ENCODE peak calls at places on chromosome 9, in five cellular contexts. One of them, this sample, is unnamed.

GRCh38 chr9:137021979-137022619 is 5.9 kb downstream of the ABCA2 start:
- DNase-seq in stomach: peak
- DNase-seq in hepatocyte: peak
- DNase-seq in psoas muscle: peak
- DNase-seq in heart left ventricle: no peak
- DNase-seq in this sample: peak

GRCh38 chr9:129487658-129488483 is 133.0 kb downstream of the C9orf50 start:
- DNase-seq in hepatocyte: peak
- DNase-seq in psoas muscle: peak
- DNase-seq in heart left ventricle: peak
- DNase-seq in stomach: peak
- DNase-seq in this sample: peak

GRCh38 chr9:130331573-130331972 is 66.0 kb downstream of the HMCN2 start:
- DNase-seq in psoas muscle: peak
- DNase-seq in heart left ventricle: peak
- DNase-seq in stomach: peak
- DNase-seq in hepatocyte: peak
- DNase-seq in this sample: peak

GRCh38 chr9:34403554-34404380 is 27.1 kb upstream of the MYORG start:
- DNase-seq in stomach: peak
- DNase-seq in heart left ventricle: no peak
- DNase-seq in psoas muscle: peak
- DNase-seq in hepatocyte: peak
- DNase-seq in this sample: peak

GRCh38 chr9:131323629-131324028 is 34.1 kb downstream of the PLPP7 start:
- DNase-seq in heart left ventricle: peak
- DNase-seq in psoas muscle: peak
- DNase-seq in stomach: no peak
- DNase-seq in hepatocyte: no peak
- DNase-seq in this sample: no peak

GRCh38 chr9:109510506-109510905 is 12.4 kb upstream of the PTPN3 start:
- DNase-seq in hepatocyte: no peak
- DNase-seq in stomach: no peak
- DNase-seq in psoas muscle: no peak
- DNase-seq in heart left ventricle: no peak
- DNase-seq in this sample: no peak

GRCh38 chr9:108322326-108323098 is 533.3 kb downstream of the ACTL7B start:
- DNase-seq in heart left ventricle: no peak
- DNase-seq in hepatocyte: no peak
- DNase-seq in psoas muscle: no peak
- DNase-seq in stomach: no peak
- DNase-seq in this sample: no peak

GRCh38 chr9:5459289-5459829 is 9.0 kb downstream of the CD274 start:
- DNase-seq in stomach: peak
- DNase-seq in heart left ventricle: no peak
- DNase-seq in hepatocyte: no peak
- DNase-seq in psoas muscle: no peak
- DNase-seq in this sample: no peak

GRCh38 chr9:129166962-129167557 is 11.0 kb downstream of the IER5L start:
- DNase-seq in psoas muscle: peak
- DNase-seq in stomach: peak
- DNase-seq in heart left ventricle: peak
- DNase-seq in hepatocyte: peak
- DNase-seq in this sample: no peak

GRCh38 chr9:95763006-95763405 is 112.5 kb upstream of the ERCC6L2 start:
- DNase-seq in stomach: no peak
- DNase-seq in hepatocyte: no peak
- DNase-seq in psoas muscle: no peak
- DNase-seq in heart left ventricle: no peak
- DNase-seq in this sample: no peak

GRCh38 chr9:95764920-95765319 is 110.6 kb upstream of the ERCC6L2 start:
- DNase-seq in stomach: no peak
- DNase-seq in hepatocyte: no peak
- DNase-seq in psoas muscle: no peak
- DNase-seq in heart left ventricle: no peak
- DNase-seq in this sample: peak

GRCh38 chr9:95762322-95762721 is 113.2 kb upstream of the ERCC6L2 start:
- DNase-seq in psoas muscle: no peak
- DNase-seq in hepatocyte: no peak
- DNase-seq in stomach: no peak
- DNase-seq in heart left ventricle: no peak
- DNase-seq in this sample: no peak

GRCh38 chr9:95763983-95764382 is 111.5 kb upstream of the ERCC6L2 start:
- DNase-seq in stomach: no peak
- DNase-seq in psoas muscle: no peak
- DNase-seq in hepatocyte: no peak
- DNase-seq in heart left ventricle: no peak
- DNase-seq in this sample: peak

GRCh38 chr9:95764490-95764889 is 111.0 kb upstream of the ERCC6L2 start:
- DNase-seq in hepatocyte: peak
- DNase-seq in psoas muscle: no peak
- DNase-seq in heart left ventricle: no peak
- DNase-seq in stomach: no peak
- DNase-seq in this sample: peak
- H3K27ac ChIP-seq in hepatocyte: peak
- H3K27ac ChIP-seq in psoas muscle: no peak
- H3K27ac ChIP-seq in heart left ventricle: no peak
- H3K27ac ChIP-seq in stomach: no peak
- H3K27ac ChIP-seq in this sample: peak

GRCh38 chr9:135792268-135793128 is 90.5 kb downstream of the KCNT1 start:
- DNase-seq in stomach: no peak
- DNase-seq in heart left ventricle: peak
- DNase-seq in hepatocyte: no peak
- DNase-seq in psoas muscle: no peak
- DNase-seq in this sample: no peak
- TF ChIP-seq CTCF in stomach: no peak
- TF ChIP-seq CTCF in heart left ventricle: no peak
- TF ChIP-seq CTCF in hepatocyte: no peak
- TF ChIP-seq CTCF in psoas muscle: no peak
- TF ChIP-seq CTCF in this sample: no peak

DNA sequence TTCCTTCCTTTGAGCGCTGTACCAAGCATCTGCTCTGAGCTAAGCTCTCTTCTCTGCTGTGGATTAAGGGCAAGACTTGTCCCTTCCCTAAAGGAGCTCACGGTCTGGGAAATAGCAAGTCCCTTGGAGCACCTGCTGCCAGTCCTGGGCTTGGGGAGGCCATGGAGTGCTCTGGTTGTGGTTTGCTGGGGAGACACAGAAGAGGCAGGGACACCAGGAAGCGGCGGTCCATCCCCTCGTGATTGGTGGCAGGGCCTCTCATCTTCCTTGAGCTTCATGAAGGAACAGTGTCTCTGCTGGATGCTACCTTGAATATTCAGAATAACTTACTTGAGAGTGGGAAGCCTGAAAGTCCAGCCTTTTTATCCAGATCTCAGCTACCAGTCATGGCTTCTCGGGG is 35.3 kb downstream of the COL5A1 start:
- DNase-seq in stomach: no peak
- DNase-seq in heart left ventricle: no peak
- DNase-seq in psoas muscle: no peak
- DNase-seq in hepatocyte: no peak
- DNase-seq in this sample: peak
- H3K27ac ChIP-seq in stomach: no peak
- H3K27ac ChIP-seq in heart left ventricle: no peak
- H3K27ac ChIP-seq in psoas muscle: no peak
- H3K27ac ChIP-seq in hepatocyte: no peak
- H3K27ac ChIP-seq in this sample: no peak

GRCh38 chr9:127346584-127346983 is 50.4 kb upstream of the SLC2A8 start:
- DNase-seq in stomach: peak
- DNase-seq in hepatocyte: no peak
- DNase-seq in psoas muscle: no peak
- DNase-seq in heart left ventricle: no peak
- DNase-seq in this sample: no peak
- TF ChIP-seq CTCF in stomach: no peak
- TF ChIP-seq CTCF in hepatocyte: peak
- TF ChIP-seq CTCF in psoas muscle: no peak
- TF ChIP-seq CTCF in heart left ventricle: no peak
- TF ChIP-seq CTCF in this sample: peak

DNA sequence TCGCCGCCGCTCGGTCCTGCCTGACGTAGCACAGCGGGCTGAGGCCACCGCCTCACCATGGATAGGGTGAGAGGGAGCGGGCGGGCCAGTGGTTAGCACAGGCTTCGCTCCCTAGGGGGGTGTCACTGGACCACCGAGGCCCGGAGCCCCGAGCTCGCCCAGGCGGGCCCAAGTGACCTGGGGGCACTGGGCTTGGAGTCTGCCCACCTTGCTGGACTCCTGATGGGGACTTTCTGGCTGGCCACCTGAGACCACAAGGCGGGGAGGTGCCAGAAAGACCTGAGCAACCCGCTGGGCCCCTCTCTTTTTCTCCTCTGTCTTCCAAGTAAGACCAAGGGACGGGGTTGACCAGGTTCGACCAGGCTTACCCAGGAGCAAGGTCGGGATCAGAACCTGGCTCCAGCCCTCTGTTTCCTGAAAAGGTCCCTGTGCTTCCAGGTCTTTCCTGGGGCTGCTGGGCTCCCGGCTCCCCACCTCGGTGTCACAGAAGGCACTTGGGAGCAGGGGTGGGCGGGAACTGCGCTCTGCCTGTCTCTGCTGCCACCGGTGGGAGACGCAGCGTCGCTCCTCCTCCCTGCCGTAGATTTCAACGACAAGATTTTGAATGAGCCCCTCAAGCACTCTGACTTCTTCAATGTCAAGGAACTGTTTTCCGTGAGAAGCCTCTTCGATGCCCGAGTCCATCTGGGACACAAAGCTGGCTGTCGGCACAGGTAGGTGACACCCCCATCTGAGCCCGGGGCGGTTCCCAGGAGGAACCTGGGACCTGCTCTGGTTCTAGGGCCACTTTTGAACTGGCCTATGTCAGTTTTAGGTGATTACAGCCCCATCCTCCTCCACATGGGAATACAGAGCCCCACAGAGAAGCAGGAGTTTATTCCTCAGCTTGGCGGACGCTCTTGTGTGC is 1.0 kb downstream of the MRPS2 start:
- DNase-seq in hepatocyte: no peak
- DNase-seq in psoas muscle: no peak
- DNase-seq in heart left ventricle: peak
- DNase-seq in stomach: peak
- DNase-seq in this sample: no peak
- H3K27ac ChIP-seq in hepatocyte: peak
- H3K27ac ChIP-seq in psoas muscle: peak
- H3K27ac ChIP-seq in heart left ventricle: no peak
- H3K27ac ChIP-seq in stomach: peak
- H3K27ac ChIP-seq in this sample: peak

This sample was measured in WERI-Rb-1.